ENCODE peak calls at places on chromosomes 1 and 21, in nine cellular contexts. I is ascending aorta, A is fibroblast of lung, T is tibial nerve, E is kidney, X is cardiac muscle cell, J is tibial artery, P is heart left ventricle, M is fibroblast of mammary gland. W is an unnamed sample.

GRCh38 chr1:228365321-228366061 is 41.1 kb downstream of the TRIM11 start:
- DNase-seq in I (no peak), A (no peak), T (no peak), E (peak; percentile 49), X (no peak), J (peak; percentile 37), P (peak; percentile 5), M (no peak), W (no peak)

GRCh38 chr1:5973771-5974170 is 18.5 kb downstream of the NPHP4 start:
- DNase-seq in I (no peak), A (peak; percentile 25), T (no peak), E (peak; percentile 43), X (peak; percentile 15), J (peak; percentile 32), P (no peak), M (no peak), W (peak; percentile 51)

GRCh38 chr1:31218705-31219104 is 21.0 kb downstream of the NKAIN1 start:
- DNase-seq in I (no peak), A (no peak), T (no peak), E (no peak), X (no peak), J (no peak), P (no peak), M (no peak), W (no peak)

GRCh38 chr21:46183910-46184624 is at the start of gene SPATC1L:
- DNase-seq in I (peak; percentile 69), A (peak; percentile 85), T (peak; percentile 40), E (peak; percentile 90), X (peak; percentile 88), J (peak; percentile 83), P (peak; percentile 75), M (peak; percentile 36), W (peak; percentile 91)

GRCh38 chr1:228276901-228277490 is 69.2 kb downstream of the OBSCN start:
- DNase-seq in I (no peak), A (no peak), T (no peak), E (peak; percentile 74), X (no peak), J (peak; percentile 64), P (no peak), M (no peak), W (no peak)

GRCh38 chr21:20970691-20971090 is 27.5 kb upstream of the NCAM2 start:
- DNase-seq in I (no peak), A (no peak), T (no peak), E (no peak), X (no peak), J (no peak), P (no peak), M (no peak), W (no peak)

GRCh38 chr1:117838911-117839310 is 90.5 kb downstream of the GDAP2 start:
- DNase-seq in I (no peak), A (peak; percentile 87), T (no peak), E (no peak), X (peak; percentile 9), J (no peak), P (no peak), M (peak; percentile 87), W (peak; percentile 75)

GRCh38 chr1:52552505-52553371 is at the start of gene TUT4:
- DNase-seq in I (peak; percentile 84), A (peak; percentile 78), T (peak; percentile 56), E (peak; percentile 94), X (peak; percentile 84), J (peak; percentile 82), P (peak; percentile 85), M (peak; percentile 60), W (peak; percentile 72)

GRCh38 chr21:37166733-37167132 is 93.7 kb downstream of the TTC3 start:
- DNase-seq in I (no peak), A (no peak), T (no peak), E (no peak), X (peak; percentile 20), J (no peak), P (no peak), M (no peak), W (peak; percentile 15)

GRCh38 chr1:206960676-206961386 is 9.4 kb downstream of the FCAMR start:
- DNase-seq in I (no peak), A (no peak), T (no peak), E (no peak), X (no peak), J (no peak), P (no peak), M (no peak), W (no peak)

GRCh38 chr1:30744060-30744756 is 13.4 kb downstream of the LAPTM5 start:
- DNase-seq in I (no peak), A (no peak), T (no peak), E (peak; percentile 26), X (peak; percentile 42), J (no peak), P (no peak), M (peak; percentile 35), W (peak; percentile 68)

GRCh38 chr1:7827134-7827955 is 25.5 kb downstream of the UTS2 start:
- DNase-seq in I (no peak), A (no peak), T (no peak), E (peak; percentile 71), X (no peak), J (no peak), P (peak; percentile 28), M (peak; percentile 8), W (no peak)

GRCh38 chr1:107963601-107964396 is 1.2 kb downstream of the VAV3 start:
- DNase-seq in I (peak; percentile 65), A (peak; percentile 12), T (no peak), E (peak; percentile 62), X (peak; percentile 41), J (no peak), P (peak; percentile 29), M (peak; percentile 20), W (peak; percentile 17)

GRCh38 chr1:178612261-178612660 is 99.4 kb downstream of the TEX35 start:
- DNase-seq in I (no peak), A (peak; percentile 81), T (no peak), E (no peak), X (peak; percentile 63), J (no peak), P (no peak), M (peak; percentile 54), W (peak; percentile 77)

GRCh38 chr1:243846761-243847160 is 3.3 kb downstream of the AKT3 start:
- DNase-seq in I (no peak), A (no peak), T (no peak), E (no peak), X (no peak), J (no peak), P (no peak), M (no peak), W (no peak)

GRCh38 chr1:167755568-167756145 is 33.9 kb downstream of the MPZL1 start:
- DNase-seq in I (no peak), A (no peak), T (no peak), E (no peak), X (no peak), J (no peak), P (no peak), M (no peak), W (no peak)

GRCh38 chr1:40691538-40692428 is at the start of gene NFYC:
- DNase-seq in I (peak; percentile 99), A (peak; percentile 94), T (peak; percentile 93), E (peak; percentile 98), X (peak; percentile 99), J (peak; percentile 98), P (peak; percentile 99), M (peak; percentile 98), W (peak; percentile 98)
- TF ChIP-seq CTCF in I (no peak), A (no peak), T (no peak), E (no peak), X (no peak), J (peak; percentile 12), P (no peak), M (no peak), W (no peak)

GRCh38 chr1:154968731-154969130 is 1.8 kb downstream of the SHC1 start:
- DNase-seq in I (no peak), A (no peak), T (no peak), E (peak; percentile 56), X (no peak), J (no peak), P (no peak), M (no peak), W (no peak)
- H3K4me3 ChIP-seq in I (no peak overlapping the region), A (peak overlapping the region; percentile 60), T (no peak overlapping the region), E (no peak overlapping the region), X (no peak overlapping the region), J (peak overlapping the region; percentile 76), P (no peak overlapping the region), M (peak overlapping the region; percentile 79), W (peak overlapping the region; percentile 80)

GRCh38 chr1:162090378-162090777 is 20.9 kb downstream of the NOS1AP start:
- DNase-seq in I (no peak), A (no peak), T (no peak), E (no peak), X (no peak), J (no peak), P (no peak), M (no peak), W (no peak)

GRCh38 chr1:162087574-162087973 is 18.1 kb downstream of the NOS1AP start:
- DNase-seq in I (no peak), A (no peak), T (no peak), E (no peak), X (no peak), J (no peak), P (no peak), M (no peak), W (no peak)

GRCh38 chr1:162088281-162088969 is 18.9 kb downstream of the NOS1AP start:
- DNase-seq in I (no peak), A (peak; percentile 39), T (no peak), E (no peak), X (no peak), J (no peak), P (no peak), M (peak; percentile 30), W (peak; percentile 14)

GRCh38 chr1:162091681-162092524 is 22.4 kb downstream of the NOS1AP start:
- DNase-seq in I (no peak), A (no peak), T (no peak), E (no peak), X (no peak), J (no peak), P (no peak), M (no peak), W (no peak)

GRCh38 chr1:162089748-162090147 is 20.3 kb downstream of the NOS1AP start:
- DNase-seq in I (no peak), A (no peak), T (no peak), E (no peak), X (no peak), J (no peak), P (no peak), M (no peak), W (no peak)
- TF ChIP-seq CTCF in I (no peak), A (no peak), T (no peak), E (no peak), X (no peak), J (no peak), P (no peak), M (no peak), W (no peak)

DNA sequence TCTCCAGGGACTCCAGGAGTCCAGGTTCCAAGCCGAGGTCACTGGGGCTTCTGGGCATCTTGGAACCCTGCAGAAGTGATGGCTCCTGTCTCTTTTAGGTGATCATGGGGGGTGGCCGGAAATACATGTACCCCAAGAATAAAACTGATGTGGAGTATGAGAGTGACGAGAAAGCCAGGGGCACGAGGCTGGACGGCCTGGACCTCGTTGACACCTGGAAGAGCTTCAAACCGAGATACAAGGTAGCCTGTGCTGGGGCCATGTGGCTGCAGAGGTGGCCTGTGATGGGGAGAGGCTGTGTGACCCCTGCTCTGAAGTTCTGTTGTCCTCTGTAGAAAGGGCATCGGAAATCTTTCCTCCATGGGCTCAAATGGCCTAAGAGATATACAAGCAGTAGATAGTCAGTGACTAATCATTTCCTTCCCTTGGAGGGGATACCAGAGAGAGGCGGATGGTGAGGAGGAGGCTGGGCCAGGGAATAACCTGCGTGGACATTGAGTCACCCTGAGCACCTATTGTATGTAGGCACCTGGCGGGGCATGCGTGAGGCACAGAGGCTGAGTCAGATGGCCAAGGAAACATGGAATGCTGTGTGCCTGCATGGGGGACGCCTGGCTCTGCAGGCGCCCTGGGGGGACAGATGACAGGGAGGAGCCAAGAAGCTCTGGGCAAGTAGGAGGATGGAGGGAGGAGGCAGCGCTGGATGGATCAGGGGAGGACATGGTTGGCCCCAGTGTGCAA is 59.0 kb downstream of the ALPL start:
- DNase-seq in I (no peak), A (peak; percentile 83), T (no peak), E (peak; percentile 46), X (peak; percentile 48), J (no peak), P (no peak), M (peak; percentile 32), W (peak; percentile 53)
- H3K4me3 ChIP-seq in I (no peak overlapping the region), A (no peak overlapping the region), T (no peak overlapping the region), E (no peak overlapping the region), X (no peak overlapping the region), J (no peak overlapping the region), P (no peak overlapping the region), M (no peak overlapping the region), W (no peak overlapping the region)